ENCODE peak calls at places on chromosomes 13 and 19, in eight cellular contexts. V is thoracic aorta, J is epithelial cell of proximal tubule, Y is foreskin fibroblast, W is neural progenitor cell, H is astrocyte, U is fibroblast of pulmonary artery, K is GM23338. E is an unnamed sample.

GRCh38 chr19:46493236-46494114 is 2.2 kb downstream of the PNMA8B start:
- DNase-seq in V (no peak), J (no peak), Y (no peak), W (peak), H (no peak), U (no peak), K (peak), E (no peak)

GRCh38 chr13:111328111-111328802 is 7.8 kb downstream of the TEX29 start:
- DNase-seq in V (no peak), J (no peak), Y (no peak), W (no peak), H (no peak), U (no peak), K (no peak), E (no peak)

GRCh38 chr19:14672043-14672872 is 2.4 kb downstream of the ADGRE3 start:
- DNase-seq in V (no peak), J (no peak), Y (no peak), W (no peak), H (no peak), U (no peak), K (no peak), E (no peak)

GRCh38 chr19:6708346-6708745 is 12.1 kb downstream of the C3 start:
- DNase-seq in V (no peak), J (no peak), Y (no peak), W (no peak), H (no peak), U (no peak), K (no peak), E (no peak)

GRCh38 chr13:43977911-43978310 is 98.2 kb downstream of the LACC1 start:
- DNase-seq in V (no peak), J (no peak), Y (peak), W (no peak), H (no peak), U (no peak), K (no peak), E (no peak)

GRCh38 chr13:113053801-113054604 is 51.6 kb upstream of the F7 start:
- DNase-seq in V (no peak), J (no peak), Y (no peak), W (no peak), H (no peak), U (no peak), K (no peak), E (no peak)

GRCh38 chr13:90708159-90708558 is 639.3 kb upstream of the MIR17HG start:
- DNase-seq in V (no peak), J (no peak), Y (no peak), W (no peak), H (no peak), U (no peak), K (no peak), E (no peak)

GRCh38 chr13:42656136-42656535 is 82.2 kb downstream of the TNFSF11 start:
- DNase-seq in V (no peak), J (no peak), Y (peak), W (peak), H (no peak), U (peak), K (peak), E (no peak)

GRCh38 chr19:18665771-18666202 is 17.7 kb upstream of the CRTC1 start:
- DNase-seq in V (no peak), J (no peak), Y (no peak), W (no peak), H (no peak), U (no peak), K (no peak), E (no peak)

GRCh38 chr19:36151144-36152051 is 849 bp downstream of the COX7A1 start:
- DNase-seq in V (peak), J (no peak), Y (peak), W (no peak), H (no peak), U (peak), K (peak), E (no peak)

GRCh38 chr19:21117041-21117907 is 24.6 kb upstream of the ZNF431 start:
- DNase-seq in V (no peak), J (no peak), Y (no peak), W (no peak), H (peak), U (no peak), K (peak), E (peak)

GRCh38 chr13:49690990-49691886 is at the start of gene EBPL:
- DNase-seq in V (peak), J (no peak), Y (peak), W (peak), H (peak), U (peak), K (peak), E (peak)

GRCh38 chr19:17318966-17319365 is 9.6 kb downstream of the DDA1 start:
- DNase-seq in V (no peak), J (no peak), Y (no peak), W (no peak), H (no peak), U (no peak), K (no peak), E (no peak)

GRCh38 chr13:40115456-40115855 is 460.0 kb downstream of the COG6 start:
- DNase-seq in V (no peak), J (no peak), Y (peak), W (no peak), H (no peak), U (peak), K (no peak), E (no peak)

GRCh38 chr19:1253514-1254080 is 5.2 kb downstream of the MIDN start:
- DNase-seq in V (no peak), J (no peak), Y (no peak), W (no peak), H (peak), U (no peak), K (no peak), E (peak)

GRCh38 chr19:5099822-5100221 is 130.9 kb downstream of the KDM4B start:
- DNase-seq in V (no peak), J (no peak), Y (no peak), W (no peak), H (no peak), U (no peak), K (no peak), E (no peak)

GRCh38 chr13:53017433-53017970 is 11.1 kb upstream of the OLFM4 start:
- DNase-seq in V (no peak), J (no peak), Y (no peak), W (no peak), H (no peak), U (no peak), K (no peak), E (no peak)

GRCh38 chr13:111893071-111893606 is 173.8 kb upstream of the SOX1 start:
- DNase-seq in V (no peak), J (no peak), Y (no peak), W (peak), H (no peak), U (no peak), K (peak), E (no peak)

GRCh38 chr19:49637865-49638350 is 2.0 kb downstream of the RRAS start:
- DNase-seq in V (peak), J (no peak), Y (peak), W (peak), H (peak), U (peak), K (peak), E (peak)

GRCh38 chr13:113465241-113465640 is 12.0 kb upstream of the ADPRHL1 start:
- DNase-seq in V (no peak), J (no peak), Y (no peak), W (no peak), H (no peak), U (no peak), K (no peak), E (no peak)

GRCh38 chr19:35714601-35715354 is 3.0 kb upstream of the KMT2B start:
- DNase-seq in V (no peak), J (no peak), Y (no peak), W (peak), H (no peak), U (no peak), K (peak), E (no peak)

GRCh38 chr13:28093871-28094270 is 6.5 kb downstream of the FLT3 start:
- DNase-seq in V (no peak), J (no peak), Y (no peak), W (no peak), H (no peak), U (no peak), K (no peak), E (no peak)

GRCh38 chr13:42071667-42072419 is 23.4 kb downstream of the DGKH start:
- DNase-seq in V (no peak), J (no peak), Y (no peak), W (no peak), H (peak), U (peak), K (no peak), E (no peak)

GRCh38 chr13:51674276-51674675 is 90.0 kb downstream of the WDFY2 start:
- DNase-seq in V (no peak), J (no peak), Y (no peak), W (peak), H (no peak), U (no peak), K (peak), E (peak)

GRCh38 chr13:30164141-30164540 is 143.2 kb downstream of the KATNAL1 start:
- DNase-seq in V (no peak), J (no peak), Y (no peak), W (no peak), H (no peak), U (no peak), K (no peak), E (no peak)

GRCh38 chr19:18541258-18541991 is 1.9 kb downstream of the FKBP8 start:
- DNase-seq in V (no peak), J (no peak), Y (peak), W (no peak), H (no peak), U (no peak), K (no peak), E (peak)

GRCh38 chr13:112054616-112055015 is 12.3 kb upstream of the SOX1 start:
- DNase-seq in V (no peak), J (no peak), Y (no peak), W (no peak), H (no peak), U (no peak), K (no peak), E (no peak)

GRCh38 chr13:101455863-101456262 is 3.4 kb downstream of the ITGBL1 start:
- DNase-seq in V (no peak), J (peak), Y (peak), W (no peak), H (peak), U (peak), K (peak), E (peak)

GRCh38 chr13:78020861-78021260 is 102.2 kb upstream of the EDNRB start:
- DNase-seq in V (no peak), J (no peak), Y (no peak), W (peak), H (no peak), U (no peak), K (no peak), E (no peak)

GRCh38 chr13:79405501-79405830 is 589 bp downstream of the RBM26 start:
- DNase-seq in V (no peak), J (no peak), Y (no peak), W (no peak), H (no peak), U (peak), K (peak), E (no peak)

GRCh38 chr19:35773020-35773809 is 2.1 kb upstream of the ARHGAP33 start:
- DNase-seq in V (no peak), J (peak), Y (peak), W (no peak), H (peak), U (peak), K (no peak), E (peak)

GRCh38 chr13:72397265-72397664 is 330.2 kb downstream of the MZT1 start:
- DNase-seq in V (no peak), J (no peak), Y (no peak), W (peak), H (no peak), U (no peak), K (no peak), E (no peak)

GRCh38 chr19:58474291-58474996 is 1.7 kb upstream of the ZNF446 start:
- DNase-seq in V (no peak), J (no peak), Y (peak), W (no peak), H (peak), U (peak), K (no peak), E (no peak)

GRCh38 chr13:111404746-111405145 is 84.3 kb downstream of the TEX29 start:
- DNase-seq in V (no peak), J (no peak), Y (no peak), W (no peak), H (no peak), U (no peak), K (no peak), E (no peak)

GRCh38 chr19:51777570-51778460 is 16.8 kb downstream of the FPR2 start:
- DNase-seq in V (no peak), J (peak), Y (peak), W (peak), H (peak), U (peak), K (peak), E (peak)
- TF ChIP-seq CTCF in V (peak), J (peak), Y (peak), W (peak), H (peak), U (peak), K (peak), E (peak)

DNA sequence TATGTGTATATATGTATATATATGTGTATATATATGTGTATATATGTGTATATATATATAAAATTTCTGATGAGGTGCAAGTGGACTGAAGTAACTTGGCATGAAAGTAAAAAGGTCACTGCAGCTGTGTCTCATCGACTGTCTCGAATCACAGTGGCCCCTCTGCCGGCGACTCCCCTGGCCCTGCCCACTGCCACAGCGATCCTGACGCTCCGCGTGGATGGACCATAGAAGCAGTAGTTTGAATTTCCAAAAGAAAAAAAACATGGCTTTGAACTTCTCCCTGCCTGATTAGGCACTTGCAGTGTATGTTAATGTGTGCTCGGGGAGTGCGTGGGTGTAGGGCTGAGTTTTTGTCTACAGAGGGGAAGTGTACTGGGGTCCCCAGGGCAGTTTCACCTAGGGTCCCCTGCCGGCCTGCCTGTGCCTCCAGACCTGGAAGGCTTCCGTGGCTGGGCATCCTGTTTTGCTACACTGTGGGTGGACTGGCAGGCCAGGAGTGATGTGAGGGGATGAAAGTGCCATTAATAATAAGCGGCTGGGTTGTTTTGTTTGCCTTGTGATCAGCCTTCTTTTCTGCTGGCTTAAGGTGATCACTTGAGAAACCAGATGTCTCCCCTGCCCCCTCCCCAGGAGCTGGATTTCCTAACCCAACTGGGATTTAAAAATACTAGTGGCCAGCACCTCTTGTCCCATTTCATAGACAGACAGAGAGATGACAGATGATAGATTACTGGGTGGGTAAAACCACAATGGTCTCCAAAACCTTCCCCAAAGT is 10.7 kb downstream of the ZIC5 start:
- DNase-seq in V (no peak), J (no peak), Y (no peak), W (peak), H (no peak), U (no peak), K (peak), E (no peak)
- H3K4me3 ChIP-seq in V (no peak), J (no peak), Y (no peak), W (peak), H (no peak), U (no peak), K (peak), E (no peak)

GRCh38 chr13:76336889-76337844 is 549.0 kb downstream of the KCTD12 start:
- DNase-seq in V (no peak), J (no peak), Y (no peak), W (no peak), H (no peak), U (no peak), K (peak), E (no peak)
- TF ChIP-seq CTCF in V (no peak), J (no peak), Y (no peak), W (no peak), H (no peak), U (no peak), K (no peak), E (no peak)

GRCh38 chr19:2305974-2306806 is 1.8 kb downstream of the LINGO3 start:
- DNase-seq in V (no peak), J (no peak), Y (no peak), W (no peak), H (no peak), U (no peak), K (no peak), E (no peak)

GRCh38 chr19:2306971-2307370 is 983 bp downstream of the LINGO3 start:
- DNase-seq in V (no peak), J (no peak), Y (no peak), W (no peak), H (no peak), U (no peak), K (no peak), E (no peak)

GRCh38 chr19:2308114-2308556 is at the start of gene LINGO3:
- DNase-seq in V (no peak), J (no peak), Y (peak), W (peak), H (no peak), U (no peak), K (no peak), E (no peak)

GRCh38 chr19:2305424-2305823 is 2.5 kb downstream of the LINGO3 start:
- DNase-seq in V (no peak), J (no peak), Y (no peak), W (peak), H (no peak), U (no peak), K (no peak), E (no peak)

DNA sequence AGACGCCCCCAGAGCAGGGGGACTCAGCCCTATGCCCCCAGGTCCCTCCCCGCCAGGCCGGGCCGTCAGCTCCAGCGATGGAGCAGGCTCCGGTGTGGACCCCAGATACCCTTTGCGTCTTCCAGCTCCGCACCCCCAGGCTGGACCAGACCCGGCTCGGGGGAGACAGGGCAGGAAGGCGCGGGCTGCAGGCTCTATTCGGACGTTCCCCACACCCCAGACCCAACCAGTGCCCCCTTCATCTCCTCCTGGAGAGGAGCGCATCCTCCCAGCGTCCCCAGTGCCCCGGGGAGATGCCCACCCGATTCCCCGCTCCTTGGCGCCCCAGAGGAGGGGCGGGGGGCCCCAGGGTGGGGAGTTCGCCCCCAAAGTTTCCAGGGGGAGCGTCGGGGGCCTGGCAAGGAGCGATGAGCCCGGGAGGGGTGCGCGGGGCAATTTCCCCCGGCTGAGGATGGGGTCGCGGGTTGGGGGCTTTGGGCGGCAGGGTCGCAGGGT is 389 bp downstream of the LINGO3 start:
- DNase-seq in V (no peak), J (no peak), Y (no peak), W (no peak), H (no peak), U (no peak), K (peak), E (no peak)
- H3K4me3 ChIP-seq in V (no peak), J (no peak), Y (no peak), W (peak), H (no peak), U (no peak), K (peak), E (no peak)

DNA sequence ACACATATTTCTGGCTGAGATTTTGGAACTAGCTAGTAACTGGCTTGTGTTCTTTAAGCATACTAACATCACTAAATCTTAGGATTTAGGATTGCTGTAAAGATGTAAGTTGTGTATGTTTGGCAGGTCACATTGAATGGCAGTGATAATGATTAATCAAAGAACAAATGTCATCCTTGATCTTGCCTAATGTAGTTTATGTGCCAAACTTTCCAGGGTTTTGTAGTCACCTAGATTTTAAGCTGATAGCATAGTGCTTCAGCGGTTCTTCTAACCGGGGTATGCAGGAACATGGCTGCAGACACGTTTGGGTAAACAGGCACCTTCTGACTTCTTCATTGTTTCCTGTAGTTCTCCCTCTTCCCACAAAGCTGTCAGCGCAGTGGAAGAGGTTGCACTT is 9.7 kb downstream of the CLN5 start:
- DNase-seq in V (no peak), J (no peak), Y (no peak), W (no peak), H (no peak), U (no peak), K (no peak), E (no peak)
- TF ChIP-seq CTCF in V (no peak), J (no peak), Y (no peak), W (no peak), H (no peak), U (no peak), K (no peak), E (no peak)

GRCh38 chr19:39514840-39515550 is at the start of gene SELENOV:
- DNase-seq in V (no peak), J (no peak), Y (peak), W (peak), H (no peak), U (no peak), K (peak), E (no peak)

GRCh38 chr19:39517432-39517831 is 2.5 kb downstream of the SELENOV start:
- DNase-seq in V (no peak), J (no peak), Y (no peak), W (no peak), H (no peak), U (no peak), K (no peak), E (no peak)

GRCh38 chr19:39515551-39516191 is 732 bp downstream of the SELENOV start:
- DNase-seq in V (no peak), J (no peak), Y (no peak), W (peak), H (no peak), U (no peak), K (peak), E (no peak)

GRCh38 chr19:39518458-39518857 is 3.5 kb downstream of the SELENOV start:
- DNase-seq in V (no peak), J (no peak), Y (no peak), W (no peak), H (no peak), U (no peak), K (peak), E (no peak)

GRCh38 chr19:39516270-39516669 is 1.3 kb downstream of the SELENOV start:
- DNase-seq in V (no peak), J (no peak), Y (no peak), W (no peak), H (no peak), U (no peak), K (peak), E (no peak)
- H3K4me3 ChIP-seq in V (no peak), J (no peak), Y (no peak), W (peak), H (no peak), U (no peak), K (peak), E (no peak)

GRCh38 chr13:76917096-76917495 is 30.9 kb upstream of the KCTD12 start:
- DNase-seq in V (no peak), J (no peak), Y (peak), W (no peak), H (peak), U (peak), K (no peak), E (peak)
- TF ChIP-seq CTCF in V (no peak), J (no peak), Y (no peak), W (no peak), H (no peak), U (no peak), K (no peak), E (no peak)